ENCODE peak calls at places on chromosome 15, in nine cellular contexts. A, N, U, Q, Z, C, W, T and P are unnamed samples.

GRCh38 chr15:29611057-29611456 is 211.2 kb downstream of the TJP1 start:
- DNase-seq in A (no peak), N (no peak), U (no peak), Q (no peak), Z (no peak), C (no peak), W (no peak), T (no peak), P (no peak)

GRCh38 chr15:67914537-67915373 is 74.9 kb upstream of the RNU6-1 start:
- DNase-seq in A (peak), N (peak), U (peak), Q (no peak), Z (no peak), C (no peak), W (peak), T (no peak), P (no peak)

GRCh38 chr15:88647362-88648105 is 8.7 kb downstream of the ISG20 start:
- DNase-seq in A (peak), N (no peak), U (peak), Q (no peak), Z (no peak), C (no peak), W (peak), T (no peak), P (no peak)

GRCh38 chr15:96356494-96357455 is 26.3 kb downstream of the NR2F2 start:
- DNase-seq in A (peak), N (peak), U (peak), Q (peak), Z (peak), C (peak), W (peak), T (peak), P (no peak)

GRCh38 chr15:85424154-85424553 is 43.8 kb downstream of the AKAP13 start:
- DNase-seq in A (no peak), N (no peak), U (no peak), Q (no peak), Z (no peak), C (no peak), W (no peak), T (no peak), P (no peak)

GRCh38 chr15:73244333-73244732 is 124.4 kb downstream of the HCN4 start:
- DNase-seq in A (no peak), N (no peak), U (peak), Q (no peak), Z (no peak), C (peak), W (no peak), T (no peak), P (no peak)

GRCh38 chr15:68259883-68260282 is 17.7 kb upstream of the FEM1B start:
- DNase-seq in A (peak), N (peak), U (no peak), Q (no peak), Z (no peak), C (no peak), W (no peak), T (no peak), P (no peak)

GRCh38 chr15:99993262-99993661 is 260.0 kb upstream of the LYSMD4 start:
- DNase-seq in A (no peak), N (no peak), U (no peak), Q (no peak), Z (no peak), C (no peak), W (no peak), T (no peak), P (no peak)

GRCh38 chr15:48472756-48473155 is 141.5 kb downstream of the DUT start:
- DNase-seq in A (no peak), N (no peak), U (no peak), Q (no peak), Z (no peak), C (peak), W (no peak), T (no peak), P (no peak)